ENCODE peak calls at places on chromosome 16, in seven cellular contexts. E, B, V, I, O, U and M are unnamed samples.

GRCh38 chr16:9422769-9423513 is 331.5 kb downstream of the HAPSTR1 start:
- DNase-seq in E (no peak), B (no peak), V (no peak), I (no peak), O (no peak), U (no peak), M (no peak)

GRCh38 chr16:11497851-11498289 is 88.8 kb downstream of the LITAF start:
- DNase-seq in E (no peak), B (no peak), V (no peak), I (no peak), O (peak), U (no peak), M (no peak)

GRCh38 chr16:69494993-69495392 is 70.6 kb downstream of the CYB5B start:
- DNase-seq in E (no peak), B (no peak), V (no peak), I (no peak), O (no peak), U (no peak), M (peak)

GRCh38 chr16:19860146-19861030 is 24.3 kb downstream of the GPRC5B start:
- DNase-seq in E (no peak), B (no peak), V (no peak), I (no peak), O (no peak), U (no peak), M (no peak)

GRCh38 chr16:66220766-66221165 is 145.7 kb upstream of the CDH5 start:
- DNase-seq in E (no peak), B (no peak), V (no peak), I (no peak), O (no peak), U (no peak), M (no peak)

GRCh38 chr16:85720319-85720637 is 30.6 kb downstream of the C16orf74 start:
- DNase-seq in E (no peak), B (no peak), V (no peak), I (peak), O (peak), U (no peak), M (no peak)

GRCh38 chr16:23302045-23302956 is at the start of gene SCNN1B:
- DNase-seq in E (no peak), B (no peak), V (no peak), I (peak), O (no peak), U (no peak), M (no peak)

GRCh38 chr16:64983983-64984382 is 137.9 kb downstream of the CDH11 start:
- DNase-seq in E (no peak), B (peak), V (no peak), I (no peak), O (peak), U (peak), M (peak)

GRCh38 chr16:66408181-66409048 is 18.7 kb upstream of the BEAN1 start:
- DNase-seq in E (no peak), B (peak), V (no peak), I (no peak), O (peak), U (peak), M (peak)

GRCh38 chr16:4664538-4665418 is 28.6 kb upstream of the NUDT16L1 start:
- DNase-seq in E (no peak), B (no peak), V (peak), I (peak), O (no peak), U (no peak), M (no peak)

GRCh38 chr16:58475220-58475619 is 24.7 kb upstream of the NDRG4 start:
- DNase-seq in E (no peak), B (no peak), V (no peak), I (no peak), O (no peak), U (no peak), M (no peak)

GRCh38 chr16:30567160-30567990 is 4.1 kb downstream of the ZNF688 start:
- DNase-seq in E (no peak), B (no peak), V (peak), I (no peak), O (no peak), U (no peak), M (no peak)

GRCh38 chr16:2022723-2023097 is 3.1 kb downstream of the NPW start:
- DNase-seq in E (no peak), B (no peak), V (no peak), I (no peak), O (peak), U (no peak), M (no peak)

GRCh38 chr16:86590501-86591144 is 12.3 kb downstream of the FOXL1 start:
- DNase-seq in E (no peak), B (no peak), V (no peak), I (no peak), O (peak), U (peak), M (no peak)

GRCh38 chr16:81551141-81551808 is 106.7 kb downstream of the CMIP start:
- DNase-seq in E (no peak), B (no peak), V (no peak), I (no peak), O (peak), U (peak), M (peak)

GRCh38 chr16:8679156-8679555 is 4.7 kb downstream of the ABAT start:
- DNase-seq in E (no peak), B (no peak), V (no peak), I (no peak), O (no peak), U (no peak), M (no peak)

GRCh38 chr16:29192329-29193247 is 207.7 kb downstream of the LAT start:
- DNase-seq in E (no peak), B (no peak), V (no peak), I (peak), O (no peak), U (no peak), M (no peak)

GRCh38 chr16:90008708-90009145 is 10.5 kb downstream of the DBNDD1 start:
- DNase-seq in E (no peak), B (no peak), V (peak), I (no peak), O (no peak), U (no peak), M (no peak)

GRCh38 chr16:85384831-85385462 is 228.2 kb upstream of the GSE1 start:
- DNase-seq in E (no peak), B (no peak), V (no peak), I (peak), O (no peak), U (no peak), M (no peak)

GRCh38 chr16:20884240-20884556 is 16.0 kb downstream of the DCUN1D3 start:
- DNase-seq in E (no peak), B (no peak), V (no peak), I (no peak), O (peak), U (no peak), M (no peak)

GRCh38 chr16:84451781-84452180 is 52.7 kb downstream of the MEAK7 start:
- DNase-seq in E (no peak), B (no peak), V (no peak), I (peak), O (no peak), U (no peak), M (no peak)

GRCh38 chr16:11253009-11253994 is 2.7 kb downstream of the SOCS1 start:
- DNase-seq in E (no peak), B (no peak), V (peak), I (no peak), O (peak), U (no peak), M (no peak)

GRCh38 chr16:15484662-15485061 is 50.3 kb downstream of the BMERB1 start:
- DNase-seq in E (no peak), B (no peak), V (no peak), I (no peak), O (no peak), U (no peak), M (no peak)

GRCh38 chr16:89022051-89022836 is 45.2 kb upstream of the CBFA2T3 start:
- DNase-seq in E (no peak), B (no peak), V (no peak), I (no peak), O (no peak), U (no peak), M (no peak)

GRCh38 chr16:58563235-58563634 is 47.9 kb downstream of the SETD6 start:
- DNase-seq in E (no peak), B (peak), V (no peak), I (no peak), O (peak), U (peak), M (peak)

GRCh38 chr16:22092143-22092933 is at the start of gene VWA3A:
- DNase-seq in E (no peak), B (no peak), V (no peak), I (no peak), O (peak), U (no peak), M (no peak)

GRCh38 chr16:3706253-3707145 is 10.8 kb downstream of the TRAP1 start:
- DNase-seq in E (no peak), B (no peak), V (no peak), I (no peak), O (no peak), U (no peak), M (no peak)

GRCh38 chr16:77402118-77402517 is 32.7 kb downstream of the ADAMTS18 start:
- DNase-seq in E (no peak), B (peak), V (no peak), I (no peak), O (no peak), U (no peak), M (no peak)

GRCh38 chr16:10256855-10257641 is 74.8 kb upstream of the GRIN2A start:
- DNase-seq in E (no peak), B (no peak), V (peak), I (peak), O (no peak), U (no peak), M (peak)

GRCh38 chr16:3035972-3036725 is 595 bp downstream of the BICDL2 start:
- DNase-seq in E (no peak), B (no peak), V (no peak), I (peak), O (no peak), U (no peak), M (no peak)